ENCODE peak calls at places on chromosomes 1 and 21, in ten cellular contexts. One of them, this sample, is unnamed.

GRCh38 chr21:31908106-31909031 is 35.5 kb downstream of the HUNK start:
- DNase-seq in neuronal stem cell: no peak
- DNase-seq in bronchial epithelial cell: peak; percentile 16
- DNase-seq in H7: peak; percentile 80
- DNase-seq in adipocyte: peak; percentile 66
- DNase-seq in left ventricle myocardium inferior: no peak
- DNase-seq in left lung: no peak
- DNase-seq in effector memory CD4-positive, alpha-beta T cell: no peak
- DNase-seq in fibroblast of lung: peak; percentile 57
- DNase-seq in HepG2: peak; percentile 74
- DNase-seq in this sample: no peak

GRCh38 chr1:71784989-71785388 is 497.4 kb downstream of the NEGR1 start:
- DNase-seq in HepG2: no peak
- DNase-seq in adipocyte: no peak
- DNase-seq in H7: no peak
- DNase-seq in left lung: no peak
- DNase-seq in left ventricle myocardium inferior: no peak
- DNase-seq in fibroblast of lung: no peak
- DNase-seq in neuronal stem cell: no peak
- DNase-seq in effector memory CD4-positive, alpha-beta T cell: no peak
- DNase-seq in bronchial epithelial cell: no peak
- DNase-seq in this sample: no peak

GRCh38 chr1:219503549-219503948 is 109.4 kb downstream of the ZC3H11B start:
- DNase-seq in H7: no peak
- DNase-seq in left ventricle myocardium inferior: no peak
- DNase-seq in left lung: no peak
- DNase-seq in effector memory CD4-positive, alpha-beta T cell: no peak
- DNase-seq in adipocyte: no peak
- DNase-seq in fibroblast of lung: no peak
- DNase-seq in HepG2: no peak
- DNase-seq in bronchial epithelial cell: no peak
- DNase-seq in neuronal stem cell: no peak
- DNase-seq in this sample: no peak

GRCh38 chr1:198788561-198789064 is 149.8 kb downstream of the PTPRC start:
- DNase-seq in neuronal stem cell: peak; percentile 55
- DNase-seq in adipocyte: no peak
- DNase-seq in fibroblast of lung: peak; percentile 7
- DNase-seq in left ventricle myocardium inferior: no peak
- DNase-seq in HepG2: no peak
- DNase-seq in effector memory CD4-positive, alpha-beta T cell: no peak
- DNase-seq in H7: peak; percentile 24
- DNase-seq in left lung: no peak
- DNase-seq in bronchial epithelial cell: no peak
- DNase-seq in this sample: no peak

GRCh38 chr1:7621334-7622219 is 149.5 kb upstream of the VAMP3 start:
- DNase-seq in left lung: peak; percentile 30
- DNase-seq in adipocyte: no peak
- DNase-seq in fibroblast of lung: peak; percentile 11
- DNase-seq in H7: no peak
- DNase-seq in HepG2: no peak
- DNase-seq in bronchial epithelial cell: no peak
- DNase-seq in neuronal stem cell: no peak
- DNase-seq in effector memory CD4-positive, alpha-beta T cell: no peak
- DNase-seq in left ventricle myocardium inferior: no peak
- DNase-seq in this sample: no peak

GRCh38 chr21:45113543-45113942 is 39.2 kb downstream of the ADARB1 start:
- DNase-seq in fibroblast of lung: no peak
- DNase-seq in neuronal stem cell: no peak
- DNase-seq in bronchial epithelial cell: no peak
- DNase-seq in effector memory CD4-positive, alpha-beta T cell: no peak
- DNase-seq in H7: no peak
- DNase-seq in adipocyte: no peak
- DNase-seq in HepG2: no peak
- DNase-seq in left ventricle myocardium inferior: no peak
- DNase-seq in left lung: no peak
- DNase-seq in this sample: no peak

GRCh38 chr1:12811409-12811784 is 19.8 kb downstream of the PRAMEF11 start:
- DNase-seq in fibroblast of lung: no peak
- DNase-seq in neuronal stem cell: no peak
- DNase-seq in bronchial epithelial cell: peak; percentile 4
- DNase-seq in left lung: no peak
- DNase-seq in adipocyte: no peak
- DNase-seq in H7: no peak
- DNase-seq in left ventricle myocardium inferior: no peak
- DNase-seq in HepG2: no peak
- DNase-seq in effector memory CD4-positive, alpha-beta T cell: no peak
- DNase-seq in this sample: no peak

GRCh38 chr21:28742527-28742926 is 250.2 kb downstream of the LTN1 start:
- DNase-seq in neuronal stem cell: no peak
- DNase-seq in HepG2: no peak
- DNase-seq in effector memory CD4-positive, alpha-beta T cell: no peak
- DNase-seq in bronchial epithelial cell: peak; percentile 52
- DNase-seq in left ventricle myocardium inferior: no peak
- DNase-seq in adipocyte: peak; percentile 71
- DNase-seq in H7: no peak
- DNase-seq in fibroblast of lung: peak; percentile 30
- DNase-seq in left lung: no peak
- DNase-seq in this sample: no peak

GRCh38 chr1:227545361-227545760 is 18.0 kb upstream of the ZNF678 start:
- DNase-seq in left ventricle myocardium inferior: no peak
- DNase-seq in bronchial epithelial cell: no peak
- DNase-seq in effector memory CD4-positive, alpha-beta T cell: no peak
- DNase-seq in left lung: no peak
- DNase-seq in HepG2: no peak
- DNase-seq in neuronal stem cell: no peak
- DNase-seq in H7: no peak
- DNase-seq in fibroblast of lung: no peak
- DNase-seq in adipocyte: no peak
- DNase-seq in this sample: no peak

GRCh38 chr1:206505702-206506375 is 1.5 kb upstream of the RASSF5 start:
- DNase-seq in HepG2: no peak
- DNase-seq in adipocyte: peak; percentile 54
- DNase-seq in H7: peak; percentile 62
- DNase-seq in bronchial epithelial cell: no peak
- DNase-seq in fibroblast of lung: peak; percentile 71
- DNase-seq in effector memory CD4-positive, alpha-beta T cell: no peak
- DNase-seq in left ventricle myocardium inferior: no peak
- DNase-seq in neuronal stem cell: no peak
- DNase-seq in left lung: no peak
- DNase-seq in this sample: no peak

GRCh38 chr1:232968965-232969364 is 18.6 kb downstream of the NTPCR start:
- DNase-seq in left lung: no peak
- DNase-seq in HepG2: no peak
- DNase-seq in H7: no peak
- DNase-seq in effector memory CD4-positive, alpha-beta T cell: no peak
- DNase-seq in adipocyte: no peak
- DNase-seq in bronchial epithelial cell: no peak
- DNase-seq in fibroblast of lung: peak; percentile 90
- DNase-seq in left ventricle myocardium inferior: peak; percentile 61
- DNase-seq in neuronal stem cell: no peak
- DNase-seq in this sample: no peak

GRCh38 chr21:39657091-39657689 is 44.5 kb downstream of the B3GALT5 start:
- DNase-seq in neuronal stem cell: no peak
- DNase-seq in left lung: no peak
- DNase-seq in effector memory CD4-positive, alpha-beta T cell: no peak
- DNase-seq in HepG2: no peak
- DNase-seq in adipocyte: no peak
- DNase-seq in left ventricle myocardium inferior: no peak
- DNase-seq in bronchial epithelial cell: no peak
- DNase-seq in fibroblast of lung: no peak
- DNase-seq in H7: no peak
- DNase-seq in this sample: no peak

GRCh38 chr1:192476802-192477298 is 98.7 kb upstream of the RGS1 start:
- DNase-seq in fibroblast of lung: peak; percentile 88
- DNase-seq in left lung: peak; percentile 33
- DNase-seq in H7: no peak
- DNase-seq in neuronal stem cell: no peak
- DNase-seq in effector memory CD4-positive, alpha-beta T cell: no peak
- DNase-seq in HepG2: no peak
- DNase-seq in adipocyte: no peak
- DNase-seq in left ventricle myocardium inferior: peak; percentile 31
- DNase-seq in bronchial epithelial cell: peak; percentile 55
- DNase-seq in this sample: no peak

GRCh38 chr1:46298387-46298786 is 5.0 kb downstream of the LRRC41 start:
- DNase-seq in fibroblast of lung: peak; percentile 24
- DNase-seq in H7: no peak
- DNase-seq in bronchial epithelial cell: no peak
- DNase-seq in left lung: no peak
- DNase-seq in HepG2: no peak
- DNase-seq in adipocyte: peak; percentile 9
- DNase-seq in effector memory CD4-positive, alpha-beta T cell: no peak
- DNase-seq in left ventricle myocardium inferior: no peak
- DNase-seq in neuronal stem cell: no peak
- DNase-seq in this sample: no peak
- H3K36me3 ChIP-seq in fibroblast of lung: peaks cover 11% of the 10 kb centered on the region
- H3K36me3 ChIP-seq in H7: peaks cover 18% of the 10 kb centered on the region
- H3K36me3 ChIP-seq in bronchial epithelial cell: peaks cover 13% of the 10 kb centered on the region
- H3K36me3 ChIP-seq in left lung: no peaks in the 10 kb centered on the region
- H3K36me3 ChIP-seq in HepG2: peaks cover 13% of the 10 kb centered on the region
- H3K36me3 ChIP-seq in adipocyte: peaks cover 46% of the 10 kb centered on the region
- H3K36me3 ChIP-seq in effector memory CD4-positive, alpha-beta T cell: peaks cover 28% of the 10 kb centered on the region
- H3K36me3 ChIP-seq in left ventricle myocardium inferior: peaks cover 48% of the 10 kb centered on the region
- H3K36me3 ChIP-seq in neuronal stem cell: peaks cover 15% of the 10 kb centered on the region
- H3K36me3 ChIP-seq in this sample: peaks cover 25% of the 10 kb centered on the region

DNA sequence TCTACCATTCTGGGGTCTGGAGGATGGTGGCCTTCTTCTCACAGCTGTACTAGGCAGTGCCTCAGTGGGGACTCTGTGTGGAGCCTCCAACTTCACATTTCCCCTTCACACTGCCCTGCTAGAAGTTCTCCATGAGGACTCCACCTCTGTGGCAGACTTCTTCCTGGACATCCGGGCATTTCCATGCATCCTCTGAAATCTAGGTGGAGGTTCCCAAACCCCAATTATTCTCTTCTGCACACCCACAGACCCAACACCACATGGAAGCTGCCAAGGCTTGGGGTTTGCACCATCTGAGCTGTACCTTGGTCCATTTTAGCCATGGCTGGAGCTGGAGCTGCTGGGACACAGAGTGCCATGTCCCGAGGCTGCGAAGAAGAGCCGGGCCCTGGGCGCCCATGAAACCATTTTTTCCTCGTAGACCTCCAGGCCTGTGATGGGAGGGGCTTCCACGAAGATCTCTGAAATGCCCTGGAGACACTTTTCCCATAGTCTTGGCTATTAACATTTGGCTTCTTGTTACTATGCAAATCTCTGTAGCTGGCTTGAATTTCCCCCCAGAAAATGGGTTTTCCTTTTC is 170.5 kb downstream of the FOXD2 start:
- DNase-seq in neuronal stem cell: no peak
- DNase-seq in bronchial epithelial cell: no peak
- DNase-seq in left lung: no peak
- DNase-seq in effector memory CD4-positive, alpha-beta T cell: no peak
- DNase-seq in adipocyte: no peak
- DNase-seq in fibroblast of lung: no peak
- DNase-seq in H7: no peak
- DNase-seq in left ventricle myocardium inferior: no peak
- DNase-seq in HepG2: no peak
- DNase-seq in this sample: no peak
- H3K4me3 ChIP-seq in neuronal stem cell: peak overlapping the region; percentile 46
- H3K4me3 ChIP-seq in bronchial epithelial cell: no peak overlapping the region
- H3K4me3 ChIP-seq in left lung: no peak overlapping the region
- H3K4me3 ChIP-seq in effector memory CD4-positive, alpha-beta T cell: no peak overlapping the region
- H3K4me3 ChIP-seq in adipocyte: no peak overlapping the region
- H3K4me3 ChIP-seq in fibroblast of lung: no peak overlapping the region
- H3K4me3 ChIP-seq in H7: no peak overlapping the region
- H3K4me3 ChIP-seq in left ventricle myocardium inferior: no peak overlapping the region
- H3K4me3 ChIP-seq in HepG2: no peak overlapping the region
- H3K4me3 ChIP-seq in this sample: no peak overlapping the region

GRCh38 chr1:58670200-58670599 is 29.7 kb downstream of the MYSM1 start:
- DNase-seq in H7: no peak
- DNase-seq in fibroblast of lung: no peak
- DNase-seq in bronchial epithelial cell: no peak
- DNase-seq in HepG2: no peak
- DNase-seq in neuronal stem cell: no peak
- DNase-seq in left ventricle myocardium inferior: no peak
- DNase-seq in effector memory CD4-positive, alpha-beta T cell: no peak
- DNase-seq in left lung: no peak
- DNase-seq in adipocyte: no peak
- DNase-seq in this sample: no peak

GRCh38 chr1:58660105-58660504 is 39.8 kb downstream of the MYSM1 start:
- DNase-seq in left ventricle myocardium inferior: no peak
- DNase-seq in bronchial epithelial cell: no peak
- DNase-seq in fibroblast of lung: no peak
- DNase-seq in effector memory CD4-positive, alpha-beta T cell: no peak
- DNase-seq in left lung: no peak
- DNase-seq in H7: no peak
- DNase-seq in neuronal stem cell: no peak
- DNase-seq in HepG2: no peak
- DNase-seq in adipocyte: no peak
- DNase-seq in this sample: no peak

GRCh38 chr1:58659516-58659915 is 40.3 kb downstream of the MYSM1 start:
- DNase-seq in left lung: no peak
- DNase-seq in HepG2: no peak
- DNase-seq in bronchial epithelial cell: no peak
- DNase-seq in adipocyte: no peak
- DNase-seq in H7: no peak
- DNase-seq in neuronal stem cell: no peak
- DNase-seq in effector memory CD4-positive, alpha-beta T cell: no peak
- DNase-seq in fibroblast of lung: no peak
- DNase-seq in left ventricle myocardium inferior: no peak
- DNase-seq in this sample: no peak

GRCh38 chr1:58664881-58665280 is 35.0 kb downstream of the MYSM1 start:
- DNase-seq in neuronal stem cell: no peak
- DNase-seq in H7: no peak
- DNase-seq in adipocyte: no peak
- DNase-seq in bronchial epithelial cell: no peak
- DNase-seq in left lung: no peak
- DNase-seq in left ventricle myocardium inferior: no peak
- DNase-seq in effector memory CD4-positive, alpha-beta T cell: no peak
- DNase-seq in fibroblast of lung: peak; percentile 8
- DNase-seq in HepG2: no peak
- DNase-seq in this sample: no peak
- H3K36me3 ChIP-seq in neuronal stem cell: peaks cover 11% of the 10 kb centered on the region
- H3K36me3 ChIP-seq in H7: peaks cover 50% of the 10 kb centered on the region
- H3K36me3 ChIP-seq in adipocyte: peaks cover 95% of the 10 kb centered on the region
- H3K36me3 ChIP-seq in bronchial epithelial cell: peaks cover 4% of the 10 kb centered on the region
- H3K36me3 ChIP-seq in left lung: no peaks in the 10 kb centered on the region
- H3K36me3 ChIP-seq in left ventricle myocardium inferior: peaks cover 98% of the 10 kb centered on the region
- H3K36me3 ChIP-seq in effector memory CD4-positive, alpha-beta T cell: peaks cover 62% of the 10 kb centered on the region
- H3K36me3 ChIP-seq in fibroblast of lung: peaks cover 4% of the 10 kb centered on the region
- H3K36me3 ChIP-seq in HepG2: peaks cover 12% of the 10 kb centered on the region
- H3K36me3 ChIP-seq in this sample: peaks cover 51% of the 10 kb centered on the region

DNA sequence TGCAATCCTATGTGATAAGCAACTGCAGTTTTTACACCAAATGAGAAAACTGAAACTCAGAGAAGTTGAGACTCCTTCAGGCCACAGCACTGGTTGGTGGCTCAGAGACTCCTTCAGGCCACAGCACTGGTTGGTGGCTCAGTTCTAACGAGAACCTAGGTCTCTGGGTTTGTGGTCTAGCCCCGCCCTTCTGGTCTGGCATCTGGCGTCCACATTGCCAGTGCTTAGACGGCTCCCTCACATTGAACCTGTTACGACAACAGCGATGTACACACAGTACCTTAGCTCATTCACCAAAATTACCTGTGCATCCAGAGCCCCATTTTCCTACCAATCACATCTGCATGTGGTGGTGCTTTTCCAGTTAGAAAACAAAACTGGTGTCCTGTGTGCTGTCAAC is 66.1 kb downstream of the NID1 start:
- DNase-seq in neuronal stem cell: no peak
- DNase-seq in H7: no peak
- DNase-seq in bronchial epithelial cell: no peak
- DNase-seq in HepG2: no peak
- DNase-seq in fibroblast of lung: peak; percentile 36
- DNase-seq in adipocyte: no peak
- DNase-seq in left lung: no peak
- DNase-seq in effector memory CD4-positive, alpha-beta T cell: peak; percentile 41
- DNase-seq in left ventricle myocardium inferior: no peak
- DNase-seq in this sample: peak; percentile 61
- H3K4me3 ChIP-seq in neuronal stem cell: no peak overlapping the region
- H3K4me3 ChIP-seq in H7: no peak overlapping the region
- H3K4me3 ChIP-seq in bronchial epithelial cell: no peak overlapping the region
- H3K4me3 ChIP-seq in HepG2: no peak overlapping the region
- H3K4me3 ChIP-seq in fibroblast of lung: no peak overlapping the region
- H3K4me3 ChIP-seq in adipocyte: no peak overlapping the region
- H3K4me3 ChIP-seq in left lung: no peak overlapping the region
- H3K4me3 ChIP-seq in effector memory CD4-positive, alpha-beta T cell: no peak overlapping the region
- H3K4me3 ChIP-seq in left ventricle myocardium inferior: no peak overlapping the region
- H3K4me3 ChIP-seq in this sample: no peak overlapping the region

This sample was measured in CD4-positive, alpha-beta memory T cell.